ENCODE peak calls at places on chromosomes 12 and 14, in six cellular contexts. J is endothelial cell of umbilical vein, N is A549, H is K562, S is HepG2, W is GM12878. O is an unnamed sample.

GRCh38 chr12:27785882-27786570 is 6.0 kb upstream of the MANSC4 start:
- DNase-seq in J (peak; percentile 39), N (no peak), H (no peak), S (no peak), W (no peak), O (peak; percentile 85)

GRCh38 chr12:16606201-16606849 is 363 bp upstream of the LMO3 start:
- DNase-seq in J (peak; percentile 42), N (no peak), H (no peak), S (no peak), W (no peak), O (peak; percentile 34)

GRCh38 chr14:30610719-30611388 is 11.3 kb upstream of the SCFD1 start:
- DNase-seq in J (peak; percentile 91), N (peak; percentile 60), H (no peak), S (peak; percentile 75), W (no peak), O (peak; percentile 74)

GRCh38 chr12:60035835-60036234 is 440.0 kb downstream of the SLC16A7 start:
- DNase-seq in J (peak; percentile 84), N (no peak), H (no peak), S (no peak), W (no peak), O (no peak)

GRCh38 chr12:2998789-2999264 is 39.6 kb downstream of the TEAD4 start:
- DNase-seq in J (no peak), N (no peak), H (peak; percentile 88), S (no peak), W (no peak), O (peak; percentile 47)

GRCh38 chr14:53017837-53018236 is 67.0 kb upstream of the FERMT2 start:
- DNase-seq in J (no peak), N (no peak), H (no peak), S (no peak), W (no peak), O (no peak)

GRCh38 chr14:91078095-91078737 is 17.8 kb upstream of the RPS6KA5 start:
- DNase-seq in J (no peak), N (no peak), H (no peak), S (no peak), W (peak; percentile 77), O (no peak)

GRCh38 chr12:67929373-67929772 is 59.9 kb upstream of the IFNG-AS1 start:
- DNase-seq in J (no peak), N (no peak), H (no peak), S (no peak), W (no peak), O (no peak)

GRCh38 chr14:93734086-93734822 is 54.0 kb downstream of the PRIMA1 start:
- DNase-seq in J (no peak), N (no peak), H (peak; percentile 96), S (no peak), W (no peak), O (peak; percentile 11)

GRCh38 chr14:96688629-96689028 is 108.6 kb upstream of the VRK1 start:
- DNase-seq in J (no peak), N (no peak), H (no peak), S (no peak), W (no peak), O (peak; percentile 6)

GRCh38 chr14:30584058-30584630 is 25.2 kb downstream of the G2E3 start:
- DNase-seq in J (no peak), N (no peak), H (no peak), S (no peak), W (no peak), O (no peak)

GRCh38 chr14:52873096-52873495 is 77.8 kb downstream of the FERMT2 start:
- DNase-seq in J (no peak), N (no peak), H (no peak), S (no peak), W (no peak), O (no peak)

GRCh38 chr14:101776315-101776714 is 14.8 kb downstream of the PPP2R5C start:
- DNase-seq in J (no peak), N (no peak), H (no peak), S (no peak), W (no peak), O (no peak)

GRCh38 chr12:92546826-92547348 is 155.9 kb upstream of the PLEKHG7 start:
- DNase-seq in J (no peak), N (no peak), H (no peak), S (no peak), W (no peak), O (no peak)

GRCh38 chr12:54701940-54702592 is 53.9 kb upstream of the DCD start:
- DNase-seq in J (peak; percentile 28), N (peak; percentile 55), H (peak; percentile 26), S (peak; percentile 36), W (no peak), O (peak; percentile 73)

GRCh38 chr12:49825360-49825970 is 2.7 kb downstream of the NCKAP5L start:
- DNase-seq in J (no peak), N (no peak), H (no peak), S (no peak), W (no peak), O (peak; percentile 72)

GRCh38 chr12:69885656-69886055 is 60.6 kb downstream of the MYRFL start:
- DNase-seq in J (no peak), N (no peak), H (no peak), S (no peak), W (no peak), O (no peak)

GRCh38 chr12:51941011-51941561 is 10.4 kb upstream of the ACVR1B start:
- DNase-seq in J (no peak), N (no peak), H (no peak), S (no peak), W (no peak), O (no peak)

GRCh38 chr14:60349663-60350365 is 100.8 kb downstream of the PPM1A start:
- DNase-seq in J (peak; percentile 51), N (peak; percentile 58), H (peak; percentile 26), S (peak; percentile 21), W (no peak), O (peak; percentile 52)

DNA sequence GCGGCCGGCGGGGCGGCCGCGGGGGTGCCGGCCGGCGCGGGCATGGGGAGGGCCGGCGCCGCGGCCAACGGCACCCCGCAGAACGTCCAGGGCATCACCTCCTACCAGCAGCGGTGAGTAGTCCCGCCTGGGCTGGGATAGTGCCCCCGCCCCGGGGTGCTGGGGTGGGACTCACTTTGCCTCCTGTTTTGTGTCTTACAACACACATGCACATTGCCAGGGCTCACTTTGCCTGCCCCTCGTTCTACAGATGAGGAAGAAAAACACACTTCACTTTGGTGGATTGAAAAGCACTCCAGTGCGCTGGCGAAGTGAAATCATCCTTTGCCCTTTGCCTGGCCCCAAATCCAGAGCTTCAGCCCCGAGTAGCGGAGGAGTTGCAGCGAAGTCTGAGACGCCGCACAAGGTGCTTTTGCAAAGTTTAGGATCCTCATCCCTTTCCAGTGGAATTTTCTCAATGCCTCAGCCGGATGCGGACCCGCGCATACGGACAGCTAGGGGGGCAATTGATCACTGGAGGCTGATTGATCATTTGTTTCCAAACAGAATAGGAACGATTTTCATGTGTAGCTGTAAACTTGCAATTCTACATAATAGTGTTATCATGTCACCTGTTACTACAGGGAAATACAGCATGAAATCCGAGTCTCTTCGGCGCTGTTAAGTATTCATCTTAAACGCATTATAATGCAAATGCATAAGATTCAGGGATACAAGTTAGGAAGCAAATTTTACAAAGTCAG is 3.6 kb upstream of the NPAS3 start:
- DNase-seq in J (no peak), N (no peak), H (no peak), S (no peak), W (no peak), O (no peak)
- H3K4me3 ChIP-seq in J (no peak overlapping the region), N (peak overlapping the region; percentile 31), H (no peak overlapping the region), S (no peak overlapping the region), W (no peak overlapping the region), O (no peak overlapping the region)

GRCh38 chr14:54440037-54440436 is 1.1 kb downstream of the CNIH1 start:
- DNase-seq in J (peak; percentile 9), N (no peak), H (no peak), S (no peak), W (no peak), O (no peak)

GRCh38 chr14:54440454-54440853 is 720 bp downstream of the CNIH1 start:
- DNase-seq in J (no peak), N (no peak), H (no peak), S (no peak), W (no peak), O (no peak)

GRCh38 chr14:54444003-54444402 is 2.8 kb upstream of the CNIH1 start:
- DNase-seq in J (no peak), N (no peak), H (no peak), S (no peak), W (no peak), O (no peak)

GRCh38 chr14:54438703-54439102 is 2.5 kb downstream of the CNIH1 start:
- DNase-seq in J (no peak), N (no peak), H (no peak), S (no peak), W (no peak), O (no peak)

GRCh38 chr14:54440870-54441868 is at the start of gene CNIH1:
- DNase-seq in J (peak; percentile 94), N (peak; percentile 94), H (peak; percentile 92), S (peak; percentile 84), W (peak; percentile 63), O (peak; percentile 92)
- TF ChIP-seq POLR2A in J (peak; percentile 88), N (peak; percentile 92), H (peak; percentile 76), S (peak; percentile 86), W (peak; percentile 93), O (peak; percentile 72)

DNA sequence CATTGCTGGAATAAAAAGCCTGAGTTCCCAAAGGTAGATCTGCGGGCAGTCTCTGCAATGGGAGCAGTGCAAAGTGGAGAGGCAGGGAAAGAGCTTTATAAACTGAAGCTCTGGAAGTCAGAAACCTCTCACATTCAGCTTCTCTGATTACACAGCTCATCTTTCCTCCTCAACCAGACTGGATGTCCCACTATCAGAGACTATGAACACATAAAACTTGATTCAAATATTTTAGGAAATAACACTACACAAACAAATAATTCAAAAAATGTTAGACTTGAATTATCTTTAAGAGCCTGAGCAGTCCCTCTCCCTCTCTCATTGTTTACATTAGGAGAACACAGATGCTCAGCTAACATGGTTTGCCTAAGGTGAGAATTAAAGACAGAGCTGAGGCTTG is 72.9 kb downstream of the DENND5B start:
- DNase-seq in J (peak; percentile 31), N (no peak), H (no peak), S (no peak), W (no peak), O (no peak)
- TF ChIP-seq MYC in J (no peak), N (no peak), H (no peak), S (no peak), W (no peak), O (no peak)

GRCh38 chr14:50667491-50668007 is 557 bp downstream of the SAV1 start:
- DNase-seq in J (no peak), N (no peak), H (peak; percentile 22), S (no peak), W (no peak), O (no peak)

GRCh38 chr14:50669441-50669986 is 1.4 kb upstream of the SAV1 start:
- DNase-seq in J (peak; percentile 17), N (no peak), H (no peak), S (no peak), W (no peak), O (no peak)

GRCh38 chr14:50670196-50670875 is 2.2 kb upstream of the SAV1 start:
- DNase-seq in J (no peak), N (no peak), H (no peak), S (no peak), W (no peak), O (no peak)

GRCh38 chr14:50668008-50668851 is at the start of gene SAV1:
- DNase-seq in J (peak; percentile 82), N (peak; percentile 83), H (peak; percentile 61), S (peak; percentile 68), W (no peak), O (peak; percentile 80)

GRCh38 chr14:50668852-50669194 is 717 bp upstream of the SAV1 start:
- DNase-seq in J (no peak), N (no peak), H (no peak), S (no peak), W (no peak), O (no peak)
- H3K4me3 ChIP-seq in J (peak overlapping the region; percentile 70), N (peak overlapping the region; percentile 74), H (peak overlapping the region; percentile 71), S (peak overlapping the region; percentile 91), W (peak overlapping the region; percentile 90), O (peak overlapping the region; percentile 77)

O was measured in NB4.